ENCODE peak calls at places on chromosomes 11 and 22, in ten cellular contexts. X is GM04504; G is T-helper 2 cell treated with Interferon-gamma antibody and Interleukin-4, amounts not matched to agents 5 μg/mL and 100 μg/mL, for 36 hours; H is HEK293T; R is iPS-NIHi11; E is stimulated activated CD4-positive, alpha-beta T cell treated with anti-CD3 and anti-CD28 coated beads, Interleukin-1b, Interleukin-23, amount 100 ng/mL, for 48 hours; M is brain microvascular endothelial cell; A is cardiac muscle cell; W is NCI-H1930; C is ACHN. Z is an unnamed sample.

GRCh38 chr22:22936915-22937656 is 49.5 kb downstream of the IGLL5 start:
- DNase-seq in X (no peak), G (no peak), H (no peak), R (no peak), E (no peak), M (no peak), A (no peak), W (no peak), C (no peak), Z (no peak)

GRCh38 chr11:115503083-115503885 is 931 bp downstream of the CADM1 start:
- DNase-seq in X (no peak), G (peak), H (peak), R (no peak), E (peak), M (no peak), A (peak), W (peak), C (peak), Z (peak)

GRCh38 chr11:76263166-76263565 is 56.9 kb upstream of the WNT11 start:
- DNase-seq in X (no peak), G (no peak), H (no peak), R (no peak), E (no peak), M (no peak), A (no peak), W (no peak), C (no peak), Z (no peak)

GRCh38 chr11:40240284-40240683 is 1219.2 kb downstream of the LRRC4C start:
- DNase-seq in X (no peak), G (no peak), H (no peak), R (no peak), E (no peak), M (no peak), A (no peak), W (no peak), C (no peak), Z (no peak)

GRCh38 chr11:45650166-45651095 is 15.0 kb downstream of the CHST1 start:
- DNase-seq in X (no peak), G (no peak), H (no peak), R (no peak), E (no peak), M (no peak), A (no peak), W (no peak), C (no peak), Z (no peak)

GRCh38 chr11:119783466-119784400 is 54.7 kb upstream of the NECTIN1 start:
- DNase-seq in X (no peak), G (no peak), H (no peak), R (no peak), E (no peak), M (peak), A (no peak), W (no peak), C (no peak), Z (no peak)

GRCh38 chr11:4480577-4481539 is 1.6 kb upstream of the OR52K1 start:
- DNase-seq in X (no peak), G (no peak), H (no peak), R (no peak), E (peak), M (peak), A (no peak), W (no peak), C (no peak), Z (no peak)

GRCh38 chr22:40024201-40025061 is 29.7 kb downstream of the FAM83F start:
- DNase-seq in X (no peak), G (peak), H (peak), R (peak), E (peak), M (peak), A (peak), W (peak), C (peak), Z (peak)

GRCh38 chr11:130223291-130223971 is 63.8 kb downstream of the ST14 start:
- DNase-seq in X (no peak), G (peak), H (no peak), R (no peak), E (no peak), M (no peak), A (no peak), W (no peak), C (no peak), Z (no peak)

GRCh38 chr11:78657441-78657840 is 82.8 kb upstream of the NARS2 start:
- DNase-seq in X (no peak), G (no peak), H (no peak), R (no peak), E (no peak), M (no peak), A (no peak), W (no peak), C (no peak), Z (no peak)

GRCh38 chr22:31238057-31238456 is 26.0 kb downstream of the LIMK2 start:
- DNase-seq in X (no peak), G (no peak), H (no peak), R (no peak), E (no peak), M (no peak), A (no peak), W (no peak), C (no peak), Z (no peak)

GRCh38 chr11:120645639-120646038 is 134.1 kb downstream of the GRIK4 start:
- DNase-seq in X (no peak), G (no peak), H (peak), R (peak), E (no peak), M (no peak), A (no peak), W (no peak), C (peak), Z (peak)

GRCh38 chr11:3659595-3660515 is 11.3 kb downstream of the CHRNA10 start:
- DNase-seq in X (no peak), G (no peak), H (no peak), R (no peak), E (no peak), M (no peak), A (no peak), W (no peak), C (no peak), Z (no peak)

GRCh38 chr11:118703563-118704106 is 24.2 kb upstream of the TREH start:
- DNase-seq in X (no peak), G (no peak), H (no peak), R (no peak), E (no peak), M (no peak), A (no peak), W (no peak), C (no peak), Z (no peak)

GRCh38 chr11:66488957-66489356 is 8.7 kb downstream of the DPP3 start:
- DNase-seq in X (no peak), G (no peak), H (no peak), R (no peak), E (no peak), M (no peak), A (no peak), W (no peak), C (no peak), Z (no peak)

GRCh38 chr22:38135133-38135706 is 24.7 kb upstream of the BAIAP2L2 start:
- DNase-seq in X (peak), G (no peak), H (no peak), R (no peak), E (no peak), M (peak), A (no peak), W (no peak), C (peak), Z (no peak)

GRCh38 chr22:46649176-46650077 is 29.2 kb downstream of the GRAMD4 start:
- DNase-seq in X (no peak), G (no peak), H (no peak), R (no peak), E (no peak), M (peak), A (peak), W (no peak), C (no peak), Z (peak)

GRCh38 chr11:3051435-3052108 is 5.7 kb downstream of the CARS1 start:
- DNase-seq in X (no peak), G (no peak), H (no peak), R (no peak), E (no peak), M (no peak), A (no peak), W (no peak), C (no peak), Z (no peak)

GRCh38 chr11:101860694-101861371 is 54.0 kb upstream of the CEP126 start:
- DNase-seq in X (no peak), G (peak), H (peak), R (peak), E (peak), M (peak), A (peak), W (peak), C (peak), Z (peak)

GRCh38 chr22:27488456-27489224 is 312.9 kb downstream of the MN1 start:
- DNase-seq in X (no peak), G (no peak), H (no peak), R (no peak), E (no peak), M (peak), A (no peak), W (no peak), C (no peak), Z (peak)

GRCh38 chr11:8066036-8066910 is 14.7 kb upstream of the TUB start:
- DNase-seq in X (no peak), G (no peak), H (no peak), R (no peak), E (no peak), M (no peak), A (no peak), W (no peak), C (no peak), Z (no peak)

GRCh38 chr11:17610402-17610894 is 63.4 kb downstream of the OTOG start:
- DNase-seq in X (no peak), G (peak), H (no peak), R (no peak), E (no peak), M (no peak), A (no peak), W (no peak), C (no peak), Z (no peak)

GRCh38 chr11:34940026-34940677 is 23.7 kb downstream of the PDHX start:
- DNase-seq in X (peak), G (no peak), H (no peak), R (no peak), E (no peak), M (peak), A (no peak), W (no peak), C (no peak), Z (no peak)

GRCh38 chr22:20889904-20890303 is 27.3 kb upstream of the CRKL start:
- DNase-seq in X (no peak), G (no peak), H (no peak), R (no peak), E (no peak), M (no peak), A (no peak), W (no peak), C (no peak), Z (no peak)

GRCh38 chr22:39545310-39546063 is 12.9 kb upstream of the RPS19BP1 start:
- DNase-seq in X (no peak), G (no peak), H (peak), R (peak), E (peak), M (no peak), A (peak), W (no peak), C (peak), Z (peak)

GRCh38 chr11:834371-835316 is 1.9 kb downstream of the CD151 start:
- DNase-seq in X (no peak), G (no peak), H (no peak), R (no peak), E (no peak), M (no peak), A (no peak), W (no peak), C (peak), Z (peak)

GRCh38 chr22:34587357-34588356 is 478.3 kb upstream of the ISX start:
- DNase-seq in X (no peak), G (no peak), H (no peak), R (no peak), E (no peak), M (no peak), A (peak), W (no peak), C (no peak), Z (peak)

GRCh38 chr22:49241174-49241851 is 586.4 kb downstream of the BRD1 start:
- DNase-seq in X (no peak), G (no peak), H (no peak), R (no peak), E (no peak), M (no peak), A (no peak), W (no peak), C (no peak), Z (no peak)

Z was measured in left kidney.